ENCODE peak calls at places on chromosomes 3 and 15, in ten cellular contexts. One of them, this sample, is unnamed.

GRCh38 chr3:100927775-100928174 is 65.4 kb downstream of the ABI3BP start:
- DNase-seq in NCI-H510A treated with DMSO at 0.1 percent for 48 hours: no peak
- DNase-seq in neural crest cell: no peak
- DNase-seq in COR-L47: no peak
- DNase-seq in CD4-positive, alpha-beta T cell: no peak
- DNase-seq in ureter: no peak
- DNase-seq in ovary: no peak
- DNase-seq in BE2C: no peak
- DNase-seq in GM23248: peak; percentile 58
- DNase-seq in GM13977: no peak
- DNase-seq in this sample: no peak

GRCh38 chr3:9248232-9249191 is 934 bp downstream of the SRGAP3 start:
- DNase-seq in NCI-H510A treated with DMSO at 0.1 percent for 48 hours: peak; percentile 49
- DNase-seq in neural crest cell: peak; percentile 18
- DNase-seq in COR-L47: peak; percentile 29
- DNase-seq in CD4-positive, alpha-beta T cell: no peak
- DNase-seq in BE2C: peak; percentile 13
- DNase-seq in ovary: no peak
- DNase-seq in GM23248: peak; percentile 36
- DNase-seq in GM13977: no peak
- DNase-seq in ureter: peak; percentile 66
- DNase-seq in this sample: no peak

GRCh38 chr15:74656935-74657535 is 38.8 kb downstream of the EDC3 start:
- DNase-seq in NCI-H510A treated with DMSO at 0.1 percent for 48 hours: no peak
- DNase-seq in COR-L47: no peak
- DNase-seq in neural crest cell: no peak
- DNase-seq in BE2C: no peak
- DNase-seq in ovary: no peak
- DNase-seq in ureter: no peak
- DNase-seq in CD4-positive, alpha-beta T cell: no peak
- DNase-seq in GM23248: no peak
- DNase-seq in GM13977: no peak
- DNase-seq in this sample: no peak

GRCh38 chr3:182490601-182491485 is 302.5 kb upstream of the ATP11B start:
- DNase-seq in BE2C: peak; percentile 42
- DNase-seq in GM23248: peak; percentile 23
- DNase-seq in NCI-H510A treated with DMSO at 0.1 percent for 48 hours: peak; percentile 94
- DNase-seq in ovary: no peak
- DNase-seq in CD4-positive, alpha-beta T cell: no peak
- DNase-seq in GM13977: no peak
- DNase-seq in ureter: no peak
- DNase-seq in neural crest cell: no peak
- DNase-seq in COR-L47: peak; percentile 96
- DNase-seq in this sample: no peak

GRCh38 chr3:196235452-196236122 is 19.3 kb downstream of the SLC51A start:
- DNase-seq in GM13977: peak; percentile 54
- DNase-seq in GM23248: no peak
- DNase-seq in CD4-positive, alpha-beta T cell: no peak
- DNase-seq in COR-L47: no peak
- DNase-seq in BE2C: no peak
- DNase-seq in ovary: no peak
- DNase-seq in NCI-H510A treated with DMSO at 0.1 percent for 48 hours: no peak
- DNase-seq in ureter: no peak
- DNase-seq in neural crest cell: no peak
- DNase-seq in this sample: no peak

GRCh38 chr15:63019539-63020109 is 22.9 kb upstream of the TPM1 start:
- DNase-seq in neural crest cell: no peak
- DNase-seq in ovary: no peak
- DNase-seq in COR-L47: no peak
- DNase-seq in GM13977: no peak
- DNase-seq in BE2C: no peak
- DNase-seq in NCI-H510A treated with DMSO at 0.1 percent for 48 hours: peak; percentile 0
- DNase-seq in ureter: peak; percentile 59
- DNase-seq in CD4-positive, alpha-beta T cell: no peak
- DNase-seq in GM23248: peak; percentile 71
- DNase-seq in this sample: peak; percentile 93

GRCh38 chr3:55559651-55560423 is 72.7 kb upstream of the WNT5A start:
- DNase-seq in BE2C: no peak
- DNase-seq in ovary: no peak
- DNase-seq in NCI-H510A treated with DMSO at 0.1 percent for 48 hours: no peak
- DNase-seq in GM13977: no peak
- DNase-seq in neural crest cell: no peak
- DNase-seq in GM23248: no peak
- DNase-seq in CD4-positive, alpha-beta T cell: no peak
- DNase-seq in ureter: no peak
- DNase-seq in COR-L47: no peak
- DNase-seq in this sample: no peak

GRCh38 chr15:38072507-38073277 is 138.3 kb downstream of the TMCO5A start:
- DNase-seq in COR-L47: no peak
- DNase-seq in GM23248: peak; percentile 86
- DNase-seq in GM13977: peak; percentile 46
- DNase-seq in ureter: peak; percentile 72
- DNase-seq in ovary: peak; percentile 72
- DNase-seq in BE2C: peak; percentile 77
- DNase-seq in CD4-positive, alpha-beta T cell: no peak
- DNase-seq in NCI-H510A treated with DMSO at 0.1 percent for 48 hours: peak; percentile 74
- DNase-seq in neural crest cell: peak; percentile 87
- DNase-seq in this sample: no peak

GRCh38 chr3:63964287-63965073 is 52.3 kb upstream of the SCAANT1 start:
- DNase-seq in BE2C: no peak
- DNase-seq in GM13977: no peak
- DNase-seq in neural crest cell: no peak
- DNase-seq in CD4-positive, alpha-beta T cell: no peak
- DNase-seq in COR-L47: no peak
- DNase-seq in ovary: no peak
- DNase-seq in NCI-H510A treated with DMSO at 0.1 percent for 48 hours: no peak
- DNase-seq in ureter: no peak
- DNase-seq in GM23248: no peak
- DNase-seq in this sample: no peak

GRCh38 chr3:46056686-46057085 is 29.4 kb upstream of the XCR1 start:
- DNase-seq in NCI-H510A treated with DMSO at 0.1 percent for 48 hours: no peak
- DNase-seq in GM23248: no peak
- DNase-seq in neural crest cell: no peak
- DNase-seq in ovary: no peak
- DNase-seq in CD4-positive, alpha-beta T cell: no peak
- DNase-seq in GM13977: no peak
- DNase-seq in ureter: no peak
- DNase-seq in COR-L47: no peak
- DNase-seq in BE2C: no peak
- DNase-seq in this sample: no peak

GRCh38 chr15:98738689-98739411 is 90.5 kb downstream of the IGF1R start:
- DNase-seq in NCI-H510A treated with DMSO at 0.1 percent for 48 hours: no peak
- DNase-seq in ovary: no peak
- DNase-seq in COR-L47: no peak
- DNase-seq in GM13977: no peak
- DNase-seq in ureter: no peak
- DNase-seq in CD4-positive, alpha-beta T cell: no peak
- DNase-seq in BE2C: no peak
- DNase-seq in neural crest cell: no peak
- DNase-seq in GM23248: no peak
- DNase-seq in this sample: no peak

This sample was measured in gastrocnemius medialis.